ENCODE peak calls at places on chromosome 5, in nine cellular contexts. W, T, M, F, J, K, D, E and U are unnamed samples.

GRCh38 chr5:36669015-36669651 is 62.7 kb downstream of the SLC1A3 start:
- DNase-seq in W (no peak), T (no peak), M (no peak), F (no peak), J (no peak), K (no peak), D (no peak), E (no peak), U (no peak)

GRCh38 chr5:135342227-135342859 is 56.7 kb downstream of the MACROH2A1 start:
- DNase-seq in W (no peak), T (no peak), M (no peak), F (no peak), J (no peak), K (no peak), D (no peak), E (no peak), U (no peak)

GRCh38 chr5:168916266-168916665 is 337.1 kb upstream of the PANK3 start:
- DNase-seq in W (no peak), T (peak), M (no peak), F (no peak), J (no peak), K (no peak), D (no peak), E (peak), U (no peak)

GRCh38 chr5:155106221-155106620 is 92.7 kb downstream of the KIF4B start:
- DNase-seq in W (no peak), T (peak), M (peak), F (no peak), J (no peak), K (no peak), D (no peak), E (no peak), U (no peak)

GRCh38 chr5:35096209-35096608 is 48.5 kb upstream of the AGXT2 start:
- DNase-seq in W (no peak), T (no peak), M (no peak), F (no peak), J (no peak), K (no peak), D (no peak), E (peak), U (no peak)

GRCh38 chr5:103280962-103281361 is 22.4 kb downstream of the MACIR start:
- DNase-seq in W (no peak), T (no peak), M (no peak), F (no peak), J (no peak), K (no peak), D (no peak), E (no peak), U (no peak)

GRCh38 chr5:171667341-171668096 is 118.1 kb upstream of the SMIM23 start:
- DNase-seq in W (no peak), T (no peak), M (peak), F (no peak), J (peak), K (no peak), D (no peak), E (no peak), U (peak)

GRCh38 chr5:167580608-167581007 is 710.8 kb upstream of the WWC1 start:
- DNase-seq in W (no peak), T (no peak), M (no peak), F (no peak), J (no peak), K (no peak), D (no peak), E (no peak), U (no peak)

GRCh38 chr5:76084496-76085285 is 1.5 kb downstream of the SV2C start:
- DNase-seq in W (peak), T (no peak), M (no peak), F (no peak), J (no peak), K (no peak), D (no peak), E (no peak), U (no peak)

GRCh38 chr5:141947366-141947765 is 10.6 kb downstream of the PCDH12 start:
- DNase-seq in W (no peak), T (no peak), M (no peak), F (no peak), J (no peak), K (no peak), D (no peak), E (no peak), U (no peak)

GRCh38 chr5:135308752-135309151 is 90.3 kb downstream of the MACROH2A1 start:
- DNase-seq in W (no peak), T (no peak), M (no peak), F (no peak), J (peak), K (no peak), D (no peak), E (no peak), U (peak)

GRCh38 chr5:61301345-61301744 is 30.7 kb upstream of the ZSWIM6 start:
- DNase-seq in W (no peak), T (no peak), M (no peak), F (no peak), J (peak), K (no peak), D (no peak), E (no peak), U (no peak)

GRCh38 chr5:93585054-93585751 is 2.2 kb downstream of the NR2F1 start:
- DNase-seq in W (no peak), T (no peak), M (peak), F (no peak), J (no peak), K (no peak), D (no peak), E (no peak), U (no peak)